ENCODE peak calls at places on chromosomes 5 and 9, in seven cellular contexts. Z is astrocyte, R is left ventricle myocardium inferior, C is tibial artery, U is A673, Y is kidney, L is heart left ventricle. B is an unnamed sample.

GRCh38 chr9:84070590-84070989 is 90.0 kb downstream of the RMI1 start:
- DNase-seq in Z (no peak), R (no peak), C (no peak), U (peak), Y (no peak), L (no peak), B (no peak)

GRCh38 chr9:113737414-113738271 is 138.5 kb upstream of the ZNF618 start:
- DNase-seq in Z (peak), R (no peak), C (peak), U (peak), Y (no peak), L (no peak), B (no peak)

GRCh38 chr9:36049408-36049807 is 12.7 kb downstream of the RECK start:
- DNase-seq in Z (no peak), R (no peak), C (no peak), U (no peak), Y (no peak), L (no peak), B (no peak)

GRCh38 chr5:66440202-66440680 is 156.0 kb upstream of the MAST4 start:
- DNase-seq in Z (peak), R (peak), C (peak), U (peak), Y (no peak), L (no peak), B (peak)

GRCh38 chr9:16247188-16247875 is 623.1 kb downstream of the BNC2 start:
- DNase-seq in Z (peak), R (no peak), C (no peak), U (no peak), Y (no peak), L (no peak), B (peak)

GRCh38 chr5:132807163-132807838 is 5.8 kb upstream of the SOWAHA start:
- DNase-seq in Z (no peak), R (no peak), C (no peak), U (peak), Y (no peak), L (no peak), B (no peak)

GRCh38 chr9:4489919-4490704 is at the start of gene SLC1A1:
- DNase-seq in Z (peak), R (peak), C (peak), U (peak), Y (peak), L (peak), B (no peak)

GRCh38 chr9:93591706-93592388 is 15.5 kb downstream of the PHF2 start:
- DNase-seq in Z (no peak), R (no peak), C (no peak), U (no peak), Y (peak), L (no peak), B (no peak)

GRCh38 chr9:16530669-16531461 is 339.6 kb downstream of the BNC2 start:
- DNase-seq in Z (peak), R (no peak), C (no peak), U (no peak), Y (no peak), L (no peak), B (peak)

GRCh38 chr5:147223951-147224791 is 10.7 kb upstream of the STK32A start:
- DNase-seq in Z (peak), R (no peak), C (peak), U (peak), Y (no peak), L (no peak), B (no peak)

GRCh38 chr5:65334077-65334476 is 147.6 kb downstream of the ADAMTS6 start:
- DNase-seq in Z (peak), R (no peak), C (no peak), U (peak), Y (no peak), L (peak), B (peak)

GRCh38 chr5:137566780-137567179 is 67.7 kb upstream of the SPOCK1 start:
- DNase-seq in Z (no peak), R (no peak), C (no peak), U (no peak), Y (no peak), L (no peak), B (no peak)

GRCh38 chr5:134904621-134905245 is at the start of gene PCBD2:
- DNase-seq in Z (peak), R (peak), C (peak), U (peak), Y (peak), L (peak), B (peak)

GRCh38 chr9:137007060-137007815 is 10.9 kb upstream of the CLIC3 start:
- DNase-seq in Z (no peak), R (no peak), C (no peak), U (no peak), Y (no peak), L (no peak), B (no peak)

GRCh38 chr5:159777049-159777448 is 139.2 kb upstream of the ADRA1B start:
- DNase-seq in Z (no peak), R (no peak), C (no peak), U (no peak), Y (no peak), L (no peak), B (no peak)

GRCh38 chr9:134889386-134890214 is 9.0 kb downstream of the FCN2 start:
- DNase-seq in Z (no peak), R (no peak), C (no peak), U (no peak), Y (no peak), L (no peak), B (no peak)

DNA sequence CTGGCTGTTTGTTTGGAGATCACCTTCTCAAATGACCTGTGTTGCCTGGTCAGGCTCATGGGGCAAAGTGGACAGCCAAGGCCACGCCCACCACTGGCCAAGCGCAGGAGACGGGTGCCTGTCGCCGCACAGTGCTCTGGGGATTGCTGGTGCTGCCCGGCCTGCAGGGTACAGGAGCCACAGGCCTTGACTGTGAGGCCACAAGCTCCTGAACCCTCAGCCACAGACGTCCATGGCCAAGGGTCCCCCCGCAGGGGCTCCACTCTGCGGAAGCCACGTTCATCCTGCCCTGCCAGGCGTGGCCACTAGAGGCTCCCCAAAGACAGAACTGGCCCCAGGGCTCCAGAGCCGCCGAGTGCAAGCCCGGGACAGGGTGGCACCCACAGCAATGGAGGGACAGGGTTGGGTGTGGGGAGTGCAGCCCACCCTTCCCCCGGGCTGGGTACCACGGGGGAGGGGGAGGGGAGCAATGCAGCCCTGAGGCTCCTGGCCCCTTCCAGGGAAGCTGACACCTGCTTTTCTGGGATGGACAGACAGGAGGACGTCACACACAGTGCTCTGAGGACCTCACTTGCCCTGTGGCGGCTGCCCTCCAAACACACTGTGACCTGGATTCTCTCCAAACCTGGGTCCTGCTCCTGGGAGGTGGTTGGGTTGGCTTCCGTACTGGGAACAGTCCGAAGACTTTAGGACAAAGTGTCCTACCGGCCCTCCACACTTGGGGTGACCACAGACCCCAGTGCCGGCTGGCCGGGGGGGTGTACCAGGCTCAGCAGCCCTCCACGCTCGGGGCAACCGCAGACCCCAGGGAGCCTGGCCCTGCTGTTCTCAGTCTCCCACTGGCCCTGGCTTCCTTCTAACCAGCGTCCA is 21.5 kb downstream of the TPPP start:
- DNase-seq in Z (no peak), R (peak), C (peak), U (peak), Y (peak), L (peak), B (no peak)
- H3K27ac ChIP-seq in Z (peak), R (peak), C (no peak), U (no peak), Y (no peak), L (peak), B (no peak)

GRCh38 chr5:3007577-3007976 is 256.1 kb upstream of the IRX2 start:
- DNase-seq in Z (no peak), R (no peak), C (no peak), U (no peak), Y (no peak), L (no peak), B (no peak)

GRCh38 chr5:3009605-3010004 is 258.1 kb upstream of the IRX2 start:
- DNase-seq in Z (no peak), R (no peak), C (no peak), U (no peak), Y (no peak), L (no peak), B (no peak)

GRCh38 chr5:3011764-3012017 is 260.2 kb upstream of the IRX2 start:
- DNase-seq in Z (no peak), R (no peak), C (no peak), U (no peak), Y (no peak), L (no peak), B (no peak)

GRCh38 chr5:3010301-3010952 is 258.9 kb upstream of the IRX2 start:
- DNase-seq in Z (no peak), R (no peak), C (no peak), U (no peak), Y (no peak), L (no peak), B (peak)

DNA sequence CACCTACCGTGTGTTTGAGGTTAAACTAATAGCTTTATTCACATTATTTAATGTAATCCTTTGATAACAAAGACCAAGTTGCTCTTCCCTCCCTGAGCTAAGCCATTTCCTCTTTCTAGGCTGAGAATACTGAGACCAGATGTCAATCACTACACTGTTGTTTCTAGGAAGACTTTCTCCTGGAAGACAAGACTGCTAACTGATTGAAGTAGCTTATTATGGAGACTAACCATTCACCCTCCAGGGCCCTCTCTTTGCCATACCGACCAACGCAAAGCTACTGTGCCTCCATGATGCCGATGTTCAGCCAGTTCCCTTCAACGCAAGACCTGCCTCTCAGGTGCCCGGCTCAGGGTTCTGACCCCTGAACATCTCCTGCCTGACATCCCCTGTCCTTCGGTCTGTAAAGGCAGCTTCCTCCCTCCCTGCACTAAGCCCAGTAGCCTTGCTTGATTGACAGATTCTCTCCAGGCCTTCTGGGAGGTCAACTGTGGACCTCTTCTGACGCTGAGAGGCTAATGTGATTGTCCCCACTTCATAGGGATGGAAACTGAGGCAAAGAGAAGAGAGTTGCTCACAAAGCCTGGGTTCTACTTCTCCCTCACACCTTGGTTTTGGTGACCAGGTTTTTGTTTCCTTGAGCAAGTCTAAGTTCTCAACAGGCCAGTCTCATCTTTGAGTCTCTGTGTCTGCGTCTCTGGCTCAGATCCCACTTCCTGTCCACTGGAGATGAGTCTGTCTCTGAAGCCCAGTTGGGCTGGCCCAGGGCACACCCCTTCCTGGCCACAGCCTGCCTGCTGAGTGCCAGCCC is 259.7 kb upstream of the IRX2 start:
- DNase-seq in Z (no peak), R (no peak), C (no peak), U (no peak), Y (no peak), L (no peak), B (no peak)
- H3K27ac ChIP-seq in Z (no peak), R (no peak), C (no peak), U (no peak), Y (no peak), L (no peak), B (no peak)

GRCh38 chr5:95808686-95809413 is 13.7 kb downstream of the GLRX start:
- DNase-seq in Z (no peak), R (peak), C (peak), U (peak), Y (peak), L (peak), B (no peak)
- H3K27ac ChIP-seq in Z (no peak), R (peak), C (peak), U (peak), Y (peak), L (peak), B (no peak)

GRCh38 chr5:179606910-179607448 is 16.5 kb downstream of the HNRNPH1 start:
- DNase-seq in Z (no peak), R (no peak), C (no peak), U (no peak), Y (peak), L (no peak), B (no peak)
- H3K27ac ChIP-seq in Z (no peak), R (peak), C (peak), U (no peak), Y (no peak), L (no peak), B (no peak)

GRCh38 chr5:169778622-169779596 is 141.8 kb downstream of the DOCK2 start:
- DNase-seq in Z (no peak), R (no peak), C (no peak), U (no peak), Y (no peak), L (no peak), B (no peak)
- H3K27ac ChIP-seq in Z (no peak), R (no peak), C (no peak), U (no peak), Y (no peak), L (no peak), B (no peak)

DNA sequence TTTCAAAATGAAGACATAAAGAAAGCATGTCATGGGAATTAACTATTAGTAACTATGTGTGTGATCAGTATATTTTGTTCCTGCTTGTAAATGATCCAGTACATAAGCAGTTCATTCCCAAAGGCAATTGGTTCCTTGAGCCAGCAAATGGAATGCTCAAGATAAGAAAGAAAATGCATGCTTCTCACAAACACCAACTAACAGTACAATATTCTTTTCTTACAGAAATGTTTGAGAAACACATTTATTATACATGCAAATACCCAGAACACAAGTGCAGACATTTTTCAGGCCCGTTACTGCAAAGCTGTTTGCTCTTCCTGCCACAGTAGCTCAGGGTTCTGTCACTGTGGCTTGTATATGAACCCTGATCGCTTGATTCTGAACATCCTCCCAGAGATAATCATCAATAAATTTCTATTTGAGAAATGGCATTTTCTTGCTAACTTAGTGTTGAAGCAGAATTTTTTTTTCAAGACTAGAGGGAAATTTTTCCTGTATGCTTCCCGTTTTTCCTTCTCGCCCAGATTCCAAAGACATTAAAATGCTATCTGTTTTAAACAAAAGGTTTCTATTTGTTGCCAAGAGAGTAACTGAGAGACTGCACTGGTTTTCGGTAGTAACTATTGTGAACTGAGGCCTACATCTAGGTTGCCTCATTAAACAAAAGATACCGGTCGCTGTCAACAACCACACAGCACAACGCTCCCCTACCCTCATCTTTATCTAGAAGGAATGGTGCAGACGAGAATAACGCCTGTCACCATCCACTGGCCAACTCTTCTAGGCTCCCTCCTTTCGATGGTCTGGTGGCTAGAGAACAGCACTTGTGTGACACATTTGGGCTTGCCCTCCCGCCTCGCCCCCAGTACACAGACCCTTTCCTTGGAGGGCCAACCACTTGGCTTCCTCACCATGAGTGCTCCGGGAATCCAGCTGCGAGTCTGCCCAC is 1.7 kb downstream of the GNAQ start:
- DNase-seq in Z (no peak), R (no peak), C (peak), U (peak), Y (no peak), L (no peak), B (no peak)
- H3K27ac ChIP-seq in Z (peak), R (peak), C (peak), U (peak), Y (peak), L (peak), B (peak)

B was measured in epithelial cell of prostate.